ENCODE peak calls at places on chromosome 5, in five cellular contexts. M is ureter, Q is GM20000, B is HT1080, I is MM.1S. T is an unnamed sample.

GRCh38 chr5:152527358-152528048 is 122.4 kb upstream of the NMUR2 start:
- DNase-seq in Q (peak; percentile 17), I (peak; percentile 58), M (no peak), B (no peak), T (no peak)

GRCh38 chr5:151155149-151155776 is 2.3 kb downstream of the ANXA6 start:
- DNase-seq in I (no peak), B (peak; percentile 48), Q (peak; percentile 44), M (no peak), T (no peak)

GRCh38 chr5:179125789-179126505 is 65.8 kb downstream of the ZNF354C start:
- DNase-seq in B (no peak), I (no peak), Q (no peak), M (peak; percentile 42), T (no peak)

GRCh38 chr5:113294341-113295110 is 140.3 kb downstream of the TSSK1B start:
- DNase-seq in M (peak; percentile 95), B (peak; percentile 84), Q (peak; percentile 88), I (peak; percentile 90), T (peak; percentile 87)

GRCh38 chr5:181211208-181211607 is 6.2 kb upstream of the TRIM7 start:
- DNase-seq in B (no peak), I (no peak), Q (no peak), M (no peak), T (peak; percentile 26)

GRCh38 chr5:61330341-61330878 is 1.6 kb upstream of the ZSWIM6 start:
- DNase-seq in B (peak; percentile 53), I (no peak), M (no peak), Q (no peak), T (no peak)

GRCh38 chr5:958701-959571 is 49.7 kb upstream of the NKD2 start:
- DNase-seq in B (peak; percentile 46), M (peak; percentile 60), I (no peak), Q (no peak), T (no peak)

GRCh38 chr5:39138892-39139291 is 64.7 kb upstream of the RICTOR start:
- DNase-seq in B (peak; percentile 62), Q (no peak), M (no peak), I (no peak), T (no peak)

T was measured in WTC11.